ENCODE peak calls at places on chromosome 2, in seven cellular contexts. One of them, this sample, is unnamed.

GRCh38 chr2:71465356-71465755 is 12.0 kb downstream of the DYSF start:
- DNase-seq in HepG2: no peak
- DNase-seq in GM12891: no peak
- DNase-seq in GM12878: no peak
- DNase-seq in SK-N-SH: no peak
- DNase-seq in H1: no peak
- DNase-seq in K562: no peak
- DNase-seq in this sample: no peak

GRCh38 chr2:149744845-149745244 is 157.3 kb upstream of the MMADHC start:
- DNase-seq in HepG2: no peak
- DNase-seq in GM12891: no peak
- DNase-seq in GM12878: no peak
- DNase-seq in SK-N-SH: no peak
- DNase-seq in H1: no peak
- DNase-seq in K562: no peak
- DNase-seq in this sample: no peak

GRCh38 chr2:178934571-178934970 is 115.4 kb downstream of the CCDC141 start:
- DNase-seq in HepG2: no peak
- DNase-seq in GM12891: no peak
- DNase-seq in GM12878: no peak
- DNase-seq in SK-N-SH: no peak
- DNase-seq in H1: no peak
- DNase-seq in K562: no peak
- DNase-seq in this sample: no peak

GRCh38 chr2:203340791-203341487 is 12.7 kb downstream of the ABI2 start:
- DNase-seq in HepG2: no peak
- DNase-seq in GM12891: no peak
- DNase-seq in GM12878: no peak
- DNase-seq in SK-N-SH: no peak
- DNase-seq in H1: no peak
- DNase-seq in K562: no peak
- DNase-seq in this sample: no peak

GRCh38 chr2:73373335-73373734 is 12.3 kb upstream of the ALMS1 start:
- DNase-seq in HepG2: no peak
- DNase-seq in GM12891: no peak
- DNase-seq in GM12878: no peak
- DNase-seq in SK-N-SH: no peak
- DNase-seq in H1: no peak
- DNase-seq in K562: peak
- DNase-seq in this sample: no peak

GRCh38 chr2:151668737-151669136 is 65.5 kb downstream of the NEB start:
- DNase-seq in HepG2: no peak
- DNase-seq in GM12891: no peak
- DNase-seq in GM12878: no peak
- DNase-seq in SK-N-SH: no peak
- DNase-seq in H1: no peak
- DNase-seq in K562: peak
- DNase-seq in this sample: no peak

GRCh38 chr2:219443697-219444023 is 9.0 kb downstream of the SPEG start:
- DNase-seq in HepG2: no peak
- DNase-seq in GM12891: no peak
- DNase-seq in GM12878: no peak
- DNase-seq in SK-N-SH: no peak
- DNase-seq in H1: no peak
- DNase-seq in K562: no peak
- DNase-seq in this sample: no peak

GRCh38 chr2:15692551-15693377 is 101.1 kb downstream of the DDX1 start:
- DNase-seq in HepG2: no peak
- DNase-seq in GM12891: no peak
- DNase-seq in GM12878: no peak
- DNase-seq in SK-N-SH: no peak
- DNase-seq in H1: no peak
- DNase-seq in K562: no peak
- DNase-seq in this sample: no peak

GRCh38 chr2:217794133-217794986 is 208.4 kb downstream of the TNS1 start:
- DNase-seq in HepG2: peak
- DNase-seq in GM12891: no peak
- DNase-seq in GM12878: no peak
- DNase-seq in SK-N-SH: peak
- DNase-seq in H1: peak
- DNase-seq in K562: peak
- DNase-seq in this sample: no peak

GRCh38 chr2:223537669-223538601 is 64.2 kb downstream of the SCG2 start:
- DNase-seq in HepG2: peak
- DNase-seq in GM12891: no peak
- DNase-seq in GM12878: no peak
- DNase-seq in SK-N-SH: no peak
- DNase-seq in H1: no peak
- DNase-seq in K562: no peak
- DNase-seq in this sample: no peak

GRCh38 chr2:171531291-171531690 is 9.0 kb downstream of the CYBRD1 start:
- DNase-seq in HepG2: no peak
- DNase-seq in GM12891: no peak
- DNase-seq in GM12878: no peak
- DNase-seq in SK-N-SH: no peak
- DNase-seq in H1: no peak
- DNase-seq in K562: peak
- DNase-seq in this sample: no peak

DNA sequence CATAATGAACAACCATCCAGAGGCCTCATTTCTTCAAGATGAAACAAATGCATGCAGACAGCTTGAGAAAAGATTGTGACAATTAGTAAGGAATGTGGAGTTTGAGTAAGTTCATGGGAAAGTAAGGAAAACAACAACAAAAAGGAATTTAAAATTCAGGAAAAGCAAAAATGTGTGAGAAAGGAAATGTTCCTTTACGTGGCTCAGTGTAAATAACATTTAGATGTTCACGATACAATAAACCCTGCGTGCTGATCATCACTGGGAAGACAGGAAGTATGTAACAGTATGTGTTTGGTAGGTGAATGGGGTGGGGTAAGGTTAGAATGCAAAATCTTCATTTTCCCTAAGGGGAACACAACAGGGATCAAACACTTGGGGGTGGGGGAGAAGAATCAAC is 72.7 kb downstream of the TRIP12 start:
- DNase-seq in HepG2: no peak
- DNase-seq in GM12891: no peak
- DNase-seq in GM12878: no peak
- DNase-seq in SK-N-SH: no peak
- DNase-seq in H1: no peak
- DNase-seq in K562: no peak
- DNase-seq in this sample: no peak
- TF ChIP-seq TAF1 in HepG2: no peak
- TF ChIP-seq TAF1 in GM12891: no peak
- TF ChIP-seq TAF1 in GM12878: no peak
- TF ChIP-seq TAF1 in SK-N-SH: no peak
- TF ChIP-seq TAF1 in H1: no peak
- TF ChIP-seq TAF1 in K562: no peak
- TF ChIP-seq TAF1 in this sample: no peak

GRCh38 chr2:157895531-157895930 is 19.4 kb upstream of the ACVR1 start:
- DNase-seq in HepG2: no peak
- DNase-seq in GM12891: no peak
- DNase-seq in GM12878: no peak
- DNase-seq in SK-N-SH: no peak
- DNase-seq in H1: no peak
- DNase-seq in K562: no peak
- DNase-seq in this sample: no peak
- TF ChIP-seq TAF1 in HepG2: no peak
- TF ChIP-seq TAF1 in GM12891: no peak
- TF ChIP-seq TAF1 in GM12878: no peak
- TF ChIP-seq TAF1 in SK-N-SH: no peak
- TF ChIP-seq TAF1 in H1: no peak
- TF ChIP-seq TAF1 in K562: no peak
- TF ChIP-seq TAF1 in this sample: no peak

GRCh38 chr2:189253841-189254240 is 74.3 kb upstream of the COL5A2 start:
- DNase-seq in HepG2: no peak
- DNase-seq in GM12891: no peak
- DNase-seq in GM12878: no peak
- DNase-seq in SK-N-SH: no peak
- DNase-seq in H1: no peak
- DNase-seq in K562: no peak
- DNase-seq in this sample: no peak
- TF ChIP-seq TAF1 in HepG2: no peak
- TF ChIP-seq TAF1 in GM12891: no peak
- TF ChIP-seq TAF1 in GM12878: no peak
- TF ChIP-seq TAF1 in SK-N-SH: no peak
- TF ChIP-seq TAF1 in H1: no peak
- TF ChIP-seq TAF1 in K562: no peak
- TF ChIP-seq TAF1 in this sample: no peak

GRCh38 chr2:188665196-188665595 is 309.0 kb upstream of the COL3A1 start:
- DNase-seq in HepG2: no peak
- DNase-seq in GM12891: no peak
- DNase-seq in GM12878: no peak
- DNase-seq in SK-N-SH: no peak
- DNase-seq in H1: no peak
- DNase-seq in K562: no peak
- DNase-seq in this sample: no peak
- TF ChIP-seq TAF1 in HepG2: no peak
- TF ChIP-seq TAF1 in GM12891: no peak
- TF ChIP-seq TAF1 in GM12878: no peak
- TF ChIP-seq TAF1 in SK-N-SH: no peak
- TF ChIP-seq TAF1 in H1: no peak
- TF ChIP-seq TAF1 in K562: no peak
- TF ChIP-seq TAF1 in this sample: no peak